ENCODE peak calls at places on chromosome X, in eight cellular contexts. F is psoas muscle, E is H9, S is heart left ventricle, M is NCI-H1092, Q is NCI-H2171 treated with DMSO at 0.1 percent for 48 hours, A is HT-29, O is M059J. U is an unnamed sample.

GRCh38 chrX:123525131-123525725 is 207.6 kb downstream of the THOC2 start:
- DNase-seq in F (no peak), E (no peak), S (no peak), M (no peak), Q (no peak), A (no peak), O (peak), U (no peak)

GRCh38 chrX:119763836-119764387 is 5.5 kb downstream of the SOWAHD start:
- DNase-seq in F (no peak), E (no peak), S (no peak), M (no peak), Q (no peak), A (no peak), O (peak), U (no peak)

GRCh38 chrX:106481341-106481740 is 130.4 kb upstream of the RADX start:
- DNase-seq in F (no peak), E (peak), S (no peak), M (peak), Q (peak), A (peak), O (peak), U (no peak)

GRCh38 chrX:71105638-71106037 is 902 bp downstream of the CXorf65 start:
- DNase-seq in F (no peak), E (no peak), S (no peak), M (no peak), Q (no peak), A (no peak), O (no peak), U (no peak)

GRCh38 chrX:77502951-77503525 is 55.8 kb downstream of the FGF16 start:
- DNase-seq in F (no peak), E (no peak), S (no peak), M (no peak), Q (no peak), A (no peak), O (no peak), U (no peak)

GRCh38 chrX:104195489-104196084 is 29.3 kb downstream of the FAM199X start:
- DNase-seq in F (no peak), E (no peak), S (no peak), M (peak), Q (peak), A (peak), O (peak), U (no peak)

GRCh38 chrX:13179100-13179499 is 134.7 kb upstream of the FAM9C start:
- DNase-seq in F (no peak), E (no peak), S (no peak), M (no peak), Q (no peak), A (no peak), O (peak), U (no peak)

GRCh38 chrX:110341189-110342035 is 17.2 kb upstream of the RTL9 start:
- DNase-seq in F (no peak), E (no peak), S (no peak), M (no peak), Q (no peak), A (no peak), O (peak), U (no peak)

GRCh38 chrX:65528293-65528692 is 6.3 kb downstream of the LAS1L start:
- DNase-seq in F (no peak), E (no peak), S (no peak), M (no peak), Q (no peak), A (no peak), O (no peak), U (no peak)

GRCh38 chrX:55007633-55008032 is 7.5 kb downstream of the APEX2 start:
- DNase-seq in F (no peak), E (no peak), S (no peak), M (no peak), Q (no peak), A (no peak), O (peak), U (no peak)

GRCh38 chrX:3651272-3651671 is 62.2 kb downstream of the PRKX start:
- DNase-seq in F (no peak), E (no peak), S (no peak), M (peak), Q (peak), A (peak), O (peak), U (no peak)

GRCh38 chrX:110665636-110666035 is 130.0 kb downstream of the CHRDL1 start:
- DNase-seq in F (peak), E (peak), S (no peak), M (no peak), Q (no peak), A (peak), O (peak), U (no peak)

GRCh38 chrX:129980540-129981206 is 1.8 kb upstream of the BCORL1 start:
- DNase-seq in F (peak), E (peak), S (peak), M (no peak), Q (no peak), A (no peak), O (peak), U (no peak)